ENCODE peak calls at places on chromosome 12, in five cellular contexts. One of them, this sample, is unnamed.

GRCh38 chr12:48356041-48356768 is 5.5 kb upstream of the ZNF641 start:
- DNase-seq in fibroblast of lung: no peak
- DNase-seq in IMR-90: no peak
- DNase-seq in esophagus squamous epithelium: no peak
- DNase-seq in lung: no peak
- DNase-seq in this sample: no peak

GRCh38 chr12:43832506-43833168 is 3.2 kb upstream of the TMEM117 start:
- DNase-seq in fibroblast of lung: no peak
- DNase-seq in IMR-90: no peak
- DNase-seq in esophagus squamous epithelium: no peak
- DNase-seq in lung: no peak
- DNase-seq in this sample: no peak

GRCh38 chr12:108782971-108783370 is 51.7 kb upstream of the CORO1C start:
- DNase-seq in fibroblast of lung: no peak
- DNase-seq in IMR-90: no peak
- DNase-seq in esophagus squamous epithelium: no peak
- DNase-seq in lung: no peak
- DNase-seq in this sample: no peak

GRCh38 chr12:68428724-68429580 is 96.8 kb upstream of the MDM1 start:
- DNase-seq in fibroblast of lung: peak; percentile 91
- DNase-seq in IMR-90: peak; percentile 78
- DNase-seq in esophagus squamous epithelium: no peak
- DNase-seq in lung: no peak
- DNase-seq in this sample: no peak

GRCh38 chr12:49873361-49873934 is 30.3 kb downstream of the FAIM2 start:
- DNase-seq in fibroblast of lung: peak; percentile 73
- DNase-seq in IMR-90: peak; percentile 42
- DNase-seq in esophagus squamous epithelium: no peak
- DNase-seq in lung: peak; percentile 48
- DNase-seq in this sample: no peak

GRCh38 chr12:106897082-106897481 is 58.6 kb upstream of the TMEM263 start:
- DNase-seq in fibroblast of lung: no peak
- DNase-seq in IMR-90: peak; percentile 45
- DNase-seq in esophagus squamous epithelium: no peak
- DNase-seq in lung: no peak
- DNase-seq in this sample: no peak

GRCh38 chr12:28290262-28290661 is 100.0 kb downstream of the CCDC91 start:
- DNase-seq in fibroblast of lung: no peak
- DNase-seq in IMR-90: no peak
- DNase-seq in esophagus squamous epithelium: no peak
- DNase-seq in lung: no peak
- DNase-seq in this sample: no peak

GRCh38 chr12:31644536-31644935 is 15.0 kb upstream of the ETFBKMT start:
- DNase-seq in fibroblast of lung: no peak
- DNase-seq in IMR-90: no peak
- DNase-seq in esophagus squamous epithelium: no peak
- DNase-seq in lung: no peak
- DNase-seq in this sample: no peak

GRCh38 chr12:66861157-66861750 is 182.4 kb upstream of the GRIP1 start:
- DNase-seq in fibroblast of lung: peak; percentile 36
- DNase-seq in IMR-90: peak; percentile 53
- DNase-seq in esophagus squamous epithelium: no peak
- DNase-seq in lung: peak; percentile 48
- DNase-seq in this sample: peak; percentile 77

GRCh38 chr12:114834621-114835020 is 150.6 kb upstream of the TBX3 start:
- DNase-seq in fibroblast of lung: peak; percentile 73
- DNase-seq in IMR-90: peak; percentile 46
- DNase-seq in esophagus squamous epithelium: no peak
- DNase-seq in lung: no peak
- DNase-seq in this sample: no peak

GRCh38 chr12:59164991-59165718 is 244.9 kb upstream of the LRIG3 start:
- DNase-seq in fibroblast of lung: peak; percentile 55
- DNase-seq in IMR-90: peak; percentile 64
- DNase-seq in esophagus squamous epithelium: no peak
- DNase-seq in lung: no peak
- DNase-seq in this sample: no peak

GRCh38 chr12:124485371-124485770 is 82.0 kb downstream of the NCOR2 start:
- DNase-seq in fibroblast of lung: no peak
- DNase-seq in IMR-90: no peak
- DNase-seq in esophagus squamous epithelium: no peak
- DNase-seq in lung: no peak
- DNase-seq in this sample: no peak

DNA sequence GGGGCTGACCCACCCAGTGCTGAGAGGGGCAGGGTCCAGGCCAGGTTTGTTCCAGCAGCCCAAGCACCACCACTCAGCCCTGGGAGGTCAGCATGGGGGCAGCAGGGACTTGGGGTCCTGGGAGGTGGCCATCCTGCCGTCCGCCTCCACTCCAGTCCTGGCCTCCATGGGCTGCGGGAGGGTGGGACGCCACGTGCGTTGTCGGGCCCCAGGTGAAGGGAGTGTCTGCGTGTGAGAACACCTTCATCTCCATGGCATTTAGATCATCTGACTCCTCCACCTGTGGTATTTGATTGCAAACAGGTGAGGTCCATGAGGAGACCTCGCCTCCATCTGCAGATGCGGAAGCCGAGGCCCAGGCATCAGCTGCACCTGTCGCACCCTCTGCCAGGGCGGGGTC is 44.1 kb downstream of the FBRSL1 start:
- DNase-seq in fibroblast of lung: no peak
- DNase-seq in IMR-90: no peak
- DNase-seq in esophagus squamous epithelium: no peak
- DNase-seq in lung: no peak
- DNase-seq in this sample: no peak
- H3K9me3 ChIP-seq in fibroblast of lung: peaks cover 7% of the 10 kb centered on the region
- H3K9me3 ChIP-seq in IMR-90: no peaks in the 10 kb centered on the region
- H3K9me3 ChIP-seq in esophagus squamous epithelium: no peaks in the 10 kb centered on the region
- H3K9me3 ChIP-seq in lung: peaks cover 5% of the 10 kb centered on the region
- H3K9me3 ChIP-seq in this sample: no peaks in the 10 kb centered on the region

GRCh38 chr12:57726884-57727757 is 11.4 kb downstream of the AGAP2 start:
- DNase-seq in fibroblast of lung: peak; percentile 33
- DNase-seq in IMR-90: no peak
- DNase-seq in esophagus squamous epithelium: no peak
- DNase-seq in lung: no peak
- DNase-seq in this sample: peak; percentile 50
- H3K27me3 ChIP-seq in fibroblast of lung: peaks cover under 1% of the 10 kb centered on the region
- H3K27me3 ChIP-seq in IMR-90: peaks cover 12% of the 10 kb centered on the region
- H3K27me3 ChIP-seq in esophagus squamous epithelium: no peaks in the 10 kb centered on the region
- H3K27me3 ChIP-seq in lung: no peaks in the 10 kb centered on the region
- H3K27me3 ChIP-seq in this sample: no peaks in the 10 kb centered on the region

GRCh38 chr12:46260153-46260912 is 8.5 kb downstream of the SLC38A1 start:
- DNase-seq in fibroblast of lung: peak; percentile 69
- DNase-seq in IMR-90: peak; percentile 70
- DNase-seq in esophagus squamous epithelium: no peak
- DNase-seq in lung: no peak
- DNase-seq in this sample: no peak

GRCh38 chr12:46259071-46259470 is 9.8 kb downstream of the SLC38A1 start:
- DNase-seq in fibroblast of lung: no peak
- DNase-seq in IMR-90: no peak
- DNase-seq in esophagus squamous epithelium: no peak
- DNase-seq in lung: no peak
- DNase-seq in this sample: no peak

GRCh38 chr12:46259713-46260112 is 9.1 kb downstream of the SLC38A1 start:
- DNase-seq in fibroblast of lung: no peak
- DNase-seq in IMR-90: no peak
- DNase-seq in esophagus squamous epithelium: no peak
- DNase-seq in lung: no peak
- DNase-seq in this sample: no peak

GRCh38 chr12:46256942-46257341 is 11.9 kb downstream of the SLC38A1 start:
- DNase-seq in fibroblast of lung: no peak
- DNase-seq in IMR-90: no peak
- DNase-seq in esophagus squamous epithelium: no peak
- DNase-seq in lung: no peak
- DNase-seq in this sample: no peak

DNA sequence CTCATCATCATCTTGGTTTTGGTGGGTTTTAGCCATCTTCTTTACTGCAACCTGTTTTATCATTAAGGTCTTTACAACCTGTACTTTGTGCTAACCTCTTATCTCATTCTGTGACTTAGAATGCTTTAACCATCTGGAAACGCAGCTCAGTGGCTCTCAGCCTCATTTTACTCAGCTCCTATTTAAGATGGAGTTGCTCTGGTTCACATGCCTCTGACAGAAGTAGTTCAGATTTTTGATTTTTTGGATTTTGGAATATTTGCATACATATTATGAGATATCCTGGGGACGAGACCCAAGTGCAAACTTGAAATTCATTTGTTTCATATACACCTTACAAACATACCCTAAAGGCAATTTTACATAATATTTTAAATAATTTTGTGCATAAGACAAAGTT is 10.7 kb downstream of the SLC38A1 start:
- DNase-seq in fibroblast of lung: no peak
- DNase-seq in IMR-90: no peak
- DNase-seq in esophagus squamous epithelium: no peak
- DNase-seq in lung: no peak
- DNase-seq in this sample: no peak
- H3K9me3 ChIP-seq in fibroblast of lung: no peaks in the 10 kb centered on the region
- H3K9me3 ChIP-seq in IMR-90: no peaks in the 10 kb centered on the region
- H3K9me3 ChIP-seq in esophagus squamous epithelium: no peaks in the 10 kb centered on the region
- H3K9me3 ChIP-seq in lung: no peaks in the 10 kb centered on the region
- H3K9me3 ChIP-seq in this sample: no peaks in the 10 kb centered on the region

GRCh38 chr12:1580036-1580435 is 14.3 kb downstream of the FBXL14 start:
- DNase-seq in fibroblast of lung: no peak
- DNase-seq in IMR-90: no peak
- DNase-seq in esophagus squamous epithelium: no peak
- DNase-seq in lung: no peak
- DNase-seq in this sample: no peak
- H3K27me3 ChIP-seq in fibroblast of lung: no peaks in the 10 kb centered on the region
- H3K27me3 ChIP-seq in IMR-90: no peaks in the 10 kb centered on the region
- H3K27me3 ChIP-seq in esophagus squamous epithelium: no peaks in the 10 kb centered on the region
- H3K27me3 ChIP-seq in lung: no peaks in the 10 kb centered on the region
- H3K27me3 ChIP-seq in this sample: no peaks in the 10 kb centered on the region

This sample was measured in testis.